ENCODE peak calls at places on chromosomes 1 and 21, in five cellular contexts. V, Z, H, N and L are unnamed samples. For H3K4me1, the result is how much of the 10 kb centered on the place peaks cover.

GRCh38 chr1:78834201-78834741 is 172.3 kb downstream of the ADGRL4 start:
- DNase-seq in N (no peak), Z (no peak), H (no peak), V (no peak), L (no peak)

GRCh38 chr1:239228451-239228850 is 157.9 kb upstream of the CHRM3 start:
- DNase-seq in Z (no peak), N (no peak), V (no peak), H (no peak), L (no peak)

GRCh38 chr1:92410706-92411105 is 76.0 kb downstream of the GFI1 start:
- DNase-seq in Z (no peak), H (no peak), N (peak), V (no peak), L (peak)

GRCh38 chr1:36224537-36225297 is 474 bp downstream of the THRAP3 start:
- DNase-seq in V (no peak), N (no peak), H (no peak), Z (no peak), L (peak)

GRCh38 chr1:44603718-44604117 is 70.6 kb downstream of the TMEM53 start:
- DNase-seq in Z (no peak), H (no peak), N (no peak), V (no peak), L (no peak)

GRCh38 chr21:39972471-39972870 is 105.2 kb downstream of the PCP4 start:
- DNase-seq in H (no peak), Z (no peak), V (no peak), N (no peak), L (peak)

GRCh38 chr1:8408151-8408839 is 90.4 kb downstream of the SLC45A1 start:
- DNase-seq in N (no peak), H (peak), Z (peak), V (peak), L (no peak)

GRCh38 chr21:45018131-45019075 is 56.0 kb upstream of the ADARB1 start:
- DNase-seq in Z (no peak), V (peak), H (peak), N (no peak), L (no peak)

GRCh38 chr1:229102741-229103480 is 168.0 kb upstream of the RAB4A start:
- DNase-seq in Z (no peak), H (no peak), N (no peak), V (no peak), L (peak)

GRCh38 chr1:27057389-27057788 is 44.7 kb upstream of the TENT5B start:
- DNase-seq in Z (no peak), H (no peak), N (no peak), V (no peak), L (no peak)

GRCh38 chr1:44268054-44268453 is 54.8 kb downstream of the DMAP1 start:
- DNase-seq in V (no peak), N (no peak), H (no peak), Z (no peak), L (no peak)

GRCh38 chr1:5253036-5253435 is 598.6 kb downstream of the AJAP1 start:
- DNase-seq in N (no peak), Z (no peak), V (no peak), H (no peak), L (no peak)

GRCh38 chr1:162632234-162632666 is at the start of gene DDR2:
- DNase-seq in N (no peak), V (peak), H (peak), Z (peak), L (peak)

GRCh38 chr1:65109515-65109914 is 38.5 kb upstream of the AK4 start:
- DNase-seq in N (no peak), H (no peak), Z (no peak), V (no peak), L (no peak)

GRCh38 chr1:6245086-6245868 is 1.3 kb downstream of the HES3 start:
- DNase-seq in V (peak), N (peak), H (peak), Z (peak), L (peak)

GRCh38 chr1:178725603-178726517 is 816 bp downstream of the RALGPS2 start:
- DNase-seq in N (peak), V (peak), Z (peak), H (peak), L (peak)

GRCh38 chr21:46001821-46002681 is 20.5 kb downstream of the COL6A1 start:
- DNase-seq in Z (peak), V (peak), N (peak), H (peak), L (peak)

GRCh38 chr1:34736711-34737110 is 18.1 kb upstream of the GJB5 start:
- DNase-seq in H (no peak), V (no peak), Z (no peak), N (no peak), L (no peak)

GRCh38 chr1:8137406-8138244 is 111.5 kb upstream of the ERRFI1 start:
- DNase-seq in N (no peak), V (peak), Z (peak), H (no peak), L (no peak)

GRCh38 chr1:47231314-47232186 is 475 bp downstream of the TAL1 start:
- DNase-seq in V (peak), H (no peak), N (no peak), Z (peak), L (peak)

GRCh38 chr1:198333744-198334143 is 176.9 kb downstream of the NEK7 start:
- DNase-seq in H (no peak), V (no peak), N (no peak), Z (no peak), L (no peak)

GRCh38 chr1:25737151-25737550 is 62.8 kb upstream of the SELENON start:
- DNase-seq in V (peak), H (no peak), Z (no peak), N (no peak), L (no peak)

GRCh38 chr1:997728-998050 is 2.2 kb downstream of the HES4 start:
- DNase-seq in N (no peak), Z (no peak), H (no peak), V (peak), L (peak)

GRCh38 chr1:91604632-91605031 is 104.0 kb downstream of the CDC7 start:
- DNase-seq in H (peak), N (no peak), V (peak), Z (no peak), L (no peak)

GRCh38 chr1:7373251-7373650 is 397.8 kb upstream of the VAMP3 start:
- DNase-seq in Z (no peak), V (no peak), H (no peak), N (no peak), L (peak)

GRCh38 chr1:25906644-25907300 is 553 bp upstream of the STMN1 start:
- DNase-seq in Z (peak), V (peak), N (no peak), H (peak), L (peak)

GRCh38 chr1:29673669-29674624 is 437.6 kb downstream of the PTPRU start:
- DNase-seq in Z (no peak), H (no peak), V (no peak), N (no peak), L (peak)

GRCh38 chr1:98386675-98387440 is 274.7 kb upstream of the SNX7 start:
- DNase-seq in V (no peak), H (no peak), Z (no peak), N (no peak), L (peak)

GRCh38 chr1:98387701-98388100 is 273.8 kb upstream of the SNX7 start:
- DNase-seq in V (no peak), N (peak), Z (no peak), H (no peak), L (no peak)

GRCh38 chr1:98388431-98388830 is 273.1 kb upstream of the SNX7 start:
- DNase-seq in Z (peak), V (no peak), H (no peak), N (peak), L (no peak)

GRCh38 chr1:98383341-98383740 is 278.2 kb upstream of the SNX7 start:
- DNase-seq in V (no peak), N (no peak), H (no peak), Z (no peak), L (no peak)

GRCh38 chr1:98385691-98386090 is 275.8 kb upstream of the SNX7 start:
- DNase-seq in Z (no peak), H (no peak), V (no peak), N (no peak), L (no peak)
- H3K4me1 ChIP-seq in Z (under half), H (under half), V (under half), N (half or more), L (under half)

DNA sequence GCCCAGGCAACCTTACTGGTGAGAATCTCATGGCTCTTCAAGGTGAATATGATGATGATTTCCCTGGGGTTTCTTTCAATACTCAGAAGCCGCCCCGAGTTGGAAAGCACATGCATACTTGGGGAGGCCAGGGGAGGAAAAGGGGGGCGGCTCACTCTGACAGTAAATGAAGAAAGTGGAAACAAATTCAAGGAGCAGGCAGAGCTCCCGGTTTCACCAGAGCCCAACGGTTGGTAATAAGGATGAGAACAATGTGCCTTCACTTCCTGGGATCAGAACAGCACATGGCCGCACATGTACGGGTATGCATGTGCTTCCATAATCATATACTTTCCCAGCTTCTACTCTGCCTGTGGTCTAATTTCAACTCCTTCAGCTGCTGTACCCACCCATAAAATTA is 3.8 kb upstream of the ARHGEF2 start:
- DNase-seq in H (no peak), V (no peak), N (no peak), Z (no peak), L (no peak)
- H3K4me3 ChIP-seq in H (peak), V (peak), N (no peak), Z (no peak), L (no peak)

DNA sequence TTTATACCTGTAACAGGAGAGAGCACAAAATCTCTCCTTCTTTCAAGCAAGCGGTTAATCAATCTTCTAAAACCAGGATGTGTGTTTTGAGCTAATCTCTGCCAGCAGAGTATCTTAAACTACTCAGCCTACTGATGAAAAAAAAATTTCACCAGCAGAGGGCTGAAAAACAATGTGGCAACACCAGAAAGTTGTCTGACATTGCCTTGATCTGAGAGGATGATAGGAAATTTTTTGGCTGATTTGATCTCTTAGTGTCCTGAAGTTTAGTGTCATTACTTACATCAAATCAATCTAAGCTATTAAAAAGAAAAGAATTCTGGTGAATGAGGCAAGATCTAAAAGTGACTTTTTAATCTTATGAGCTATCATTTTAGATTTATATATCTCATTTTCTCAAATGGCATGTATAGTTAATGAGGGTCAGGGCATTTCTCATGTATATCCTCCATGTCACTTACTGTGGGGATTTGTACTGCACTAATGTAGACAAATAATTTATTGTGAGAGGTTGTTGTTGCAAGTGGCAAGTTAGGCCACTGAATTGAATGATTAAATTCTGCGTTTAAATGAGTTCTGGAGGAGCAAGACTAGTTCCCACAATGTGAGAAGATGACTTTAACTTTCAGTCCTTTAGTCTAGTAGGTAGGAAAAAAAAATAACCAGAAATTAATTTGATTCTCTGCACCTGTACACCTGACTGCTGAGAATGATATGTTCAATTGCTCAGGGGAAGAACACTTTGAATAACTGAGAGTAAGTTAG is 10.8 kb downstream of the ADAMTS1 start:
- DNase-seq in N (no peak), H (no peak), Z (no peak), V (no peak), L (no peak)
- H3K27ac ChIP-seq in N (peak), H (peak), Z (no peak), V (no peak), L (no peak)

GRCh38 chr1:51621841-51622454 is 5.1 kb downstream of the OSBPL9 start:
- DNase-seq in Z (no peak), N (no peak), H (no peak), V (no peak), L (no peak)

GRCh38 chr1:51621161-51621560 is 4.3 kb downstream of the OSBPL9 start:
- DNase-seq in H (no peak), V (no peak), Z (no peak), N (no peak), L (peak)

GRCh38 chr1:51623025-51623424 is 6.1 kb downstream of the OSBPL9 start:
- DNase-seq in Z (no peak), V (no peak), H (no peak), N (no peak), L (no peak)

GRCh38 chr1:51623450-51623849 is 6.6 kb downstream of the OSBPL9 start:
- DNase-seq in Z (no peak), N (no peak), H (no peak), V (no peak), L (no peak)

GRCh38 chr1:51622455-51622913 is 5.6 kb downstream of the OSBPL9 start:
- DNase-seq in V (peak), H (peak), N (peak), Z (peak), L (peak)
- H3K4me1 ChIP-seq in V (half or more), H (half or more), N (under half), Z (under half), L (under half)

GRCh38 chr1:20480261-20481157 is 5.5 kb downstream of the CAMK2N1 start:
- DNase-seq in Z (no peak), V (no peak), H (no peak), N (no peak), L (no peak)
- H3K4me3 ChIP-seq in Z (no peak), V (no peak), H (no peak), N (no peak), L (no peak)

GRCh38 chr21:22900511-22900910 is 1902.3 kb downstream of the NCAM2 start:
- DNase-seq in Z (no peak), V (no peak), N (no peak), H (no peak), L (no peak)
- H3K27ac ChIP-seq in Z (no peak), V (no peak), N (no peak), H (no peak), L (no peak)

DNA sequence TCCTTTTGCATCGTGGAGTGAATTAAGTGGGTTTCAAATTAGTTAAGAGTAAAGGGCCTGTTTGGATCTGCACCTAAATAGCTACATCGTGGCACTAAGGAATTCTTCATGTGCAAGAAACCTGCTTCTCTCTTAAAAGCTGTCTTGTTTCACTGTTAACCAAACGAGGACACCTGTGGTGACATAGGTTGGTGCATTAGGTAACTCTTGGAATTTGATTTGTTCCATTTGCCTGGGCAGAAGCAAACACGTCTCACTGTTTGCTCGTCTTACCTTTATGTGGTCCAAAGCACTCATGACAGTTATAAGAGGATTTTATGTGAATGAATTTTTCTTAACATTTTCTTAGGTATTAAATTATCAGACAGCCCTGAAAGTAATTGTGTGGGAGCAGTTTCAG is 60.9 kb downstream of the PRDM2 start:
- DNase-seq in N (no peak), V (no peak), Z (no peak), H (no peak), L (no peak)
- H3K4me1 ChIP-seq in N (under half), V (half or more), Z (under half), H (half or more), L (under half)

GRCh38 chr1:23452011-23452411 is 27.5 kb upstream of the TCEA3 start:
- DNase-seq in Z (no peak), N (peak), V (no peak), H (no peak), L (no peak)
- H3K4me3 ChIP-seq in Z (no peak), N (no peak), V (no peak), H (no peak), L (no peak)